ENCODE peak calls at places on chromosome 16, in ten cellular contexts. N is posterior cingulate gyrus; G is MV-4-11; S is central memory CD4-positive, alpha-beta T cell; E is stimulated activated naive CD8-positive, alpha-beta T cell treated with anti-CD3 and anti-CD28 coated beads, Interleukin-15, Interleukin-2, amounts not matched to agents 100 U/mL and 50 U/mL, for 24 hours; C is AG09319; Z is HCEC 1CT; L is GM13977; B is choroid plexus epithelial cell; I is RWPE1. U is an unnamed sample.

GRCh38 chr16:50538411-50539052 is 9.7 kb upstream of the NKD1 start:
- DNase-seq in N (no peak), G (no peak), S (no peak), E (no peak), C (no peak), Z (no peak), L (no peak), B (no peak), I (peak; percentile 84), U (no peak)

GRCh38 chr16:57941016-57941656 is 29.8 kb downstream of the CNGB1 start:
- DNase-seq in N (peak; percentile 51), G (no peak), S (no peak), E (no peak), C (peak; percentile 15), Z (no peak), L (no peak), B (no peak), I (peak; percentile 41), U (no peak)

GRCh38 chr16:52555572-52555971 is 8.6 kb upstream of the TOX3 start:
- DNase-seq in N (no peak), G (no peak), S (no peak), E (no peak), C (no peak), Z (no peak), L (no peak), B (no peak), I (no peak), U (no peak)

GRCh38 chr16:46612121-46612520 is 9.1 kb downstream of the SHCBP1 start:
- DNase-seq in N (no peak), G (peak; percentile 69), S (no peak), E (no peak), C (no peak), Z (no peak), L (peak; percentile 44), B (no peak), I (no peak), U (no peak)

GRCh38 chr16:24102120-24102740 is 153.9 kb upstream of the CACNG3 start:
- DNase-seq in N (no peak), G (peak; percentile 3), S (no peak), E (no peak), C (no peak), Z (no peak), L (no peak), B (no peak), I (no peak), U (no peak)

GRCh38 chr16:85187002-85187401 is 74.7 kb upstream of the CIBAR2 start:
- DNase-seq in N (no peak), G (no peak), S (no peak), E (no peak), C (no peak), Z (peak; percentile 40), L (no peak), B (peak; percentile 63), I (no peak), U (no peak)

GRCh38 chr16:66719246-66719645 is 22.7 kb upstream of the CMTM4 start:
- DNase-seq in N (no peak), G (no peak), S (no peak), E (no peak), C (no peak), Z (no peak), L (no peak), B (no peak), I (no peak), U (no peak)

GRCh38 chr16:66266436-66267286 is 99.8 kb upstream of the CDH5 start:
- DNase-seq in N (no peak), G (no peak), S (no peak), E (no peak), C (peak; percentile 90), Z (no peak), L (no peak), B (peak; percentile 87), I (no peak), U (no peak)

GRCh38 chr16:74522160-74522559 is 84.8 kb downstream of the GLG1 start:
- DNase-seq in N (no peak), G (no peak), S (no peak), E (no peak), C (no peak), Z (no peak), L (no peak), B (no peak), I (no peak), U (no peak)

GRCh38 chr16:6374816-6375215 is 957.8 kb upstream of the RBFOX1 start:
- DNase-seq in N (no peak), G (no peak), S (no peak), E (no peak), C (no peak), Z (no peak), L (no peak), B (no peak), I (no peak), U (no peak)

GRCh38 chr16:82788919-82789318 is 162.2 kb downstream of the CDH13 start:
- DNase-seq in N (no peak), G (no peak), S (no peak), E (no peak), C (no peak), Z (no peak), L (no peak), B (no peak), I (no peak), U (no peak)

GRCh38 chr16:58020628-58021521 is 4.7 kb upstream of the MMP15 start:
- DNase-seq in N (peak; percentile 45), G (peak; percentile 45), S (peak; percentile 55), E (peak; percentile 69), C (no peak), Z (peak; percentile 30), L (peak; percentile 79), B (peak; percentile 73), I (no peak), U (no peak)

GRCh38 chr16:47374629-47375028 is 86.2 kb downstream of the ITFG1 start:
- DNase-seq in N (no peak), G (no peak), S (no peak), E (no peak), C (no peak), Z (peak; percentile 34), L (no peak), B (peak; percentile 59), I (no peak), U (no peak)

GRCh38 chr16:84730406-84731106 is 30.8 kb downstream of the USP10 start:
- DNase-seq in N (no peak), G (peak; percentile 73), S (no peak), E (peak; percentile 44), C (peak; percentile 67), Z (peak; percentile 92), L (peak; percentile 66), B (peak; percentile 97), I (peak; percentile 80), U (no peak)

GRCh38 chr16:72873853-72874252 is 174.1 kb downstream of the ZFHX3 start:
- DNase-seq in N (no peak), G (no peak), S (no peak), E (no peak), C (no peak), Z (no peak), L (no peak), B (no peak), I (no peak), U (no peak)

GRCh38 chr16:50671644-50672260 is 9.4 kb downstream of the SNX20 start:
- DNase-seq in N (no peak), G (peak; percentile 58), S (peak; percentile 37), E (peak; percentile 73), C (no peak), Z (no peak), L (peak; percentile 60), B (peak; percentile 49), I (no peak), U (no peak)

GRCh38 chr16:1308977-1309885 is at the start of gene UBE2I:
- DNase-seq in N (peak; percentile 98), G (peak; percentile 94), S (peak; percentile 98), E (peak; percentile 98), C (peak; percentile 95), Z (peak; percentile 93), L (peak; percentile 97), B (peak; percentile 99), I (peak; percentile 98), U (peak; percentile 99)

GRCh38 chr16:56793504-56793903 is 63.6 kb downstream of the NUP93 start:
- DNase-seq in N (no peak), G (peak; percentile 31), S (no peak), E (no peak), C (no peak), Z (peak; percentile 22), L (no peak), B (peak; percentile 76), I (no peak), U (no peak)

GRCh38 chr16:20918486-20919239 is 18.1 kb downstream of the LYRM1 start:
- DNase-seq in N (no peak), G (peak; percentile 49), S (no peak), E (no peak), C (no peak), Z (no peak), L (no peak), B (peak; percentile 73), I (no peak), U (no peak)

GRCh38 chr16:14098081-14098480 is 27.0 kb downstream of the MRTFB start:
- DNase-seq in N (no peak), G (no peak), S (no peak), E (no peak), C (no peak), Z (peak; percentile 30), L (no peak), B (no peak), I (no peak), U (no peak)

GRCh38 chr16:89323120-89323960 is 105.8 kb downstream of the ZNF778 start:
- DNase-seq in N (no peak), G (no peak), S (no peak), E (no peak), C (no peak), Z (no peak), L (no peak), B (no peak), I (no peak), U (no peak)

GRCh38 chr16:57187508-57187854 is 1.4 kb downstream of the RSPRY1 start:
- DNase-seq in N (no peak), G (no peak), S (peak; percentile 15), E (no peak), C (no peak), Z (no peak), L (peak; percentile 67), B (no peak), I (no peak), U (no peak)

GRCh38 chr16:47375423-47375822 is 85.4 kb downstream of the ITFG1 start:
- DNase-seq in N (no peak), G (no peak), S (no peak), E (no peak), C (no peak), Z (no peak), L (no peak), B (peak; percentile 26), I (no peak), U (no peak)

GRCh38 chr16:14527411-14528044 is 102.5 kb downstream of the PARN start:
- DNase-seq in N (no peak), G (no peak), S (no peak), E (no peak), C (peak; percentile 69), Z (peak; percentile 52), L (no peak), B (peak; percentile 83), I (no peak), U (no peak)

GRCh38 chr16:49510676-49511305 is 137.2 kb downstream of the C16orf78 start:
- DNase-seq in N (no peak), G (no peak), S (no peak), E (no peak), C (no peak), Z (no peak), L (no peak), B (no peak), I (no peak), U (no peak)

GRCh38 chr16:64731891-64732290 is 390.0 kb downstream of the CDH11 start:
- DNase-seq in N (no peak), G (no peak), S (no peak), E (no peak), C (no peak), Z (no peak), L (no peak), B (no peak), I (no peak), U (no peak)

GRCh38 chr16:57132470-57132869 is 40.1 kb downstream of the CPNE2 start:
- DNase-seq in N (no peak), G (peak; percentile 32), S (no peak), E (no peak), C (no peak), Z (no peak), L (no peak), B (no peak), I (no peak), U (no peak)

U was measured in neuronal stem cell.